ENCODE peak calls at places on chromosomes 4 and X, in eight cellular contexts. E, C, Y, V, J, H, B and P are unnamed samples.

GRCh38 chr4:1130318-1131186 is 17.2 kb upstream of the RNF212 start:
- DNase-seq in B (peak; percentile 90), Y (peak; percentile 56), C (peak; percentile 65), V (peak; percentile 70), J (no peak), H (no peak), E (peak; percentile 67), P (peak; percentile 60)

GRCh38 chr4:87851332-87851731 is 18.6 kb downstream of the MEPE start:
- DNase-seq in C (peak; percentile 32), J (no peak), E (no peak), Y (no peak), V (no peak), B (no peak), H (no peak), P (no peak)

GRCh38 chr4:26406346-26406975 is 83.8 kb downstream of the CCKAR start:
- DNase-seq in B (peak; percentile 48), Y (no peak), C (no peak), J (no peak), H (no peak), V (no peak), E (no peak), P (peak; percentile 71)

GRCh38 chr4:177107288-177107901 is 202.3 kb upstream of the NEIL3 start:
- DNase-seq in J (no peak), E (no peak), Y (no peak), B (peak; percentile 64), V (no peak), C (no peak), H (no peak), P (peak; percentile 10)

GRCh38 chrX:66076801-66077200 is 36.9 kb upstream of the VSIG4 start:
- DNase-seq in B (no peak), C (no peak), H (no peak), E (no peak), V (no peak), Y (no peak), J (no peak), P (no peak)

GRCh38 chr4:20260821-20261220 is 9.1 kb downstream of the SLIT2 start:
- DNase-seq in B (no peak), J (no peak), H (no peak), Y (no peak), C (no peak), V (no peak), E (no peak), P (peak; percentile 33)

GRCh38 chrX:132677233-132677716 is 188.4 kb upstream of the MBNL3 start:
- DNase-seq in H (no peak), V (no peak), E (no peak), J (no peak), Y (no peak), B (no peak), C (no peak), P (no peak)

GRCh38 chr4:148245015-148245414 is 197.2 kb downstream of the NR3C2 start:
- DNase-seq in H (no peak), J (no peak), E (no peak), V (no peak), Y (no peak), C (no peak), B (no peak), P (no peak)

GRCh38 chr4:86449746-86450145 is 89.9 kb upstream of the MAPK10 start:
- DNase-seq in E (no peak), C (no peak), J (no peak), Y (no peak), B (no peak), V (no peak), H (no peak), P (no peak)

GRCh38 chrX:68354869-68355628 is 78.2 kb downstream of the OPHN1 start:
- DNase-seq in J (no peak), B (no peak), E (no peak), Y (no peak), C (no peak), H (no peak), V (no peak), P (no peak)

GRCh38 chrX:96440941-96441340 is 243.7 kb upstream of the DIAPH2 start:
- DNase-seq in Y (no peak), V (peak; percentile 61), H (no peak), B (peak; percentile 36), C (no peak), J (no peak), E (no peak), P (peak; percentile 39)

GRCh38 chrX:133649659-133650058 is 234.4 kb upstream of the GPC4 start:
- DNase-seq in E (no peak), V (no peak), Y (no peak), J (no peak), B (no peak), C (no peak), H (no peak), P (no peak)

GRCh38 chr4:21744046-21744445 is 204.5 kb downstream of the KCNIP4 start:
- DNase-seq in C (no peak), E (no peak), B (peak; percentile 35), V (no peak), H (no peak), J (no peak), Y (no peak), P (no peak)

GRCh38 chrX:72269671-72270251 is 7.3 kb downstream of the RPS4X start:
- DNase-seq in Y (no peak), J (no peak), H (no peak), V (no peak), E (no peak), B (peak; percentile 72), C (no peak), P (peak; percentile 49)

GRCh38 chr4:17544205-17544604 is 29.2 kb downstream of the CLRN2 start:
- DNase-seq in C (peak; percentile 28), H (no peak), B (peak; percentile 41), V (no peak), Y (no peak), J (no peak), E (no peak), P (no peak)

GRCh38 chr4:169485084-169485483 is 127.3 kb downstream of the NEK1 start:
- DNase-seq in E (no peak), V (no peak), B (peak; percentile 43), J (no peak), C (no peak), Y (no peak), H (no peak), P (peak; percentile 37)

GRCh38 chr4:76751612-76752343 is 146.2 kb downstream of the SOWAHB start:
- DNase-seq in Y (no peak), C (no peak), J (no peak), H (no peak), V (no peak), E (no peak), B (no peak), P (no peak)

GRCh38 chr4:76750716-76751115 is 147.2 kb downstream of the SOWAHB start:
- DNase-seq in J (no peak), E (no peak), C (no peak), B (no peak), H (no peak), Y (no peak), V (no peak), P (peak; percentile 37)

GRCh38 chr4:76754439-76754838 is 143.5 kb downstream of the SOWAHB start:
- DNase-seq in Y (no peak), C (no peak), H (no peak), E (no peak), B (no peak), V (no peak), J (no peak), P (no peak)

GRCh38 chr4:76753814-76754213 is 144.1 kb downstream of the SOWAHB start:
- DNase-seq in H (no peak), Y (no peak), C (no peak), E (no peak), B (peak; percentile 96), J (peak; percentile 94), V (no peak), P (peak; percentile 97)

GRCh38 chr4:76752911-76753494 is 144.9 kb downstream of the SOWAHB start:
- DNase-seq in E (no peak), V (no peak), Y (no peak), H (no peak), J (peak; percentile 98), B (peak; percentile 99), C (no peak), P (peak; percentile 100)
- H3K4me3 ChIP-seq in E (no peak overlapping the region), V (no peak overlapping the region), Y (no peak overlapping the region), H (no peak overlapping the region), J (peak overlapping the region; percentile 24), B (no peak overlapping the region), C (no peak overlapping the region), P (peak overlapping the region; percentile 49)

DNA sequence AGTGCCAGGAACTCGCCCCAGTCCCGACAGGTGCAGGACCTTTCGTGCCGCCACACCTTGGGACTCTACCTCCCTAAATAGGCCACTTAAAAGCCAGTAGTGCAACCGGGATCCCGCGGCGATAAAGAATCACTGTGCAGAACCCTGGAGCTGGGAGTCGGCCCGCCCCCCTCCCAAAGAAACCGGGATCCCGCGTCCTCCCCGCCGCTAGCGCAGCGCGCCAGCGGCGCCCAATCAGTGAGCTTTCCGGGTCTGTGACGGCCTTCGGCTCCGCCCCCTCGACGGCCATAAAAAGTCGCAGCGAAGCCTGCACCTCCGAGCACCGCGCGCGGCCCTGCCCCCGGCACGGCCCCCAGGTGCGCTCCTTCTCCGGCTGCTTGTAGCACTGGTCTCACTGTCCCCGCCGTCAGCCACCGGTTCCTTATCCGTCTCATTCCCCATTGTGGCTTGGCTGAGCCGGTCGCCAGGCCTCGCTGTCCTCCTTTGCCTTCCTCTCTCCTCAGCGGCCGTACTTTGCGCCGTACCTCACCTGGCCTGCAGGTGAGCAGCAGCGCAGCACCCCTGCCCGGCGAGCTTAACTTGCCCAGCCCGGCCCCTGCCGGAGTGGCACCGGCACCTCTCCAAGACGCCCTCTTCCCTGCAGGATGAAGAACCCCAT is at the start of gene LRAT:
- DNase-seq in H (no peak), V (peak; percentile 84), Y (peak; percentile 17), E (peak; percentile 77), J (no peak), C (peak; percentile 58), B (peak; percentile 65), P (no peak)
- H3K4me3 ChIP-seq in H (peak within 1 kb of the TSS; percentile 57), V (peak within 1 kb of the TSS; percentile 31), Y (peak within 1 kb of the TSS; percentile 40), E (peak within 1 kb of the TSS; percentile 34), J (peak within 1 kb of the TSS; percentile 6), C (peak within 1 kb of the TSS; percentile 19), B (no peak within 1 kb of the TSS), P (peak within 1 kb of the TSS; percentile 59)

GRCh38 chrX:129981207-129981553 is 1.3 kb upstream of the BCORL1 start:
- DNase-seq in B (no peak), H (no peak), Y (no peak), V (peak; percentile 13), C (no peak), J (no peak), E (no peak), P (no peak)
- H3K4me3 ChIP-seq in B (peak overlapping the region; percentile 47), H (no peak overlapping the region), Y (no peak overlapping the region), V (peak overlapping the region; percentile 53), C (peak overlapping the region; percentile 36), J (peak overlapping the region; percentile 53), E (peak overlapping the region; percentile 12), P (peak overlapping the region; percentile 36)

GRCh38 chr4:90127223-90127705 is at the start of gene CCSER1:
- DNase-seq in B (peak; percentile 11), J (no peak), Y (peak; percentile 79), E (peak; percentile 81), H (peak; percentile 25), C (peak; percentile 84), V (peak; percentile 92), P (peak; percentile 79)

GRCh38 chr4:90120815-90121214 is 6.4 kb upstream of the CCSER1 start:
- DNase-seq in E (no peak), V (no peak), J (no peak), C (no peak), Y (no peak), H (no peak), B (no peak), P (no peak)

GRCh38 chr4:90121961-90122748 is 5.0 kb upstream of the CCSER1 start:
- DNase-seq in Y (no peak), E (no peak), J (no peak), B (no peak), V (no peak), H (no peak), C (no peak), P (peak; percentile 77)

GRCh38 chr4:90127706-90128345 is 632 bp downstream of the CCSER1 start:
- DNase-seq in C (peak; percentile 27), E (peak; percentile 47), Y (peak; percentile 27), J (no peak), B (no peak), H (no peak), V (no peak), P (no peak)

GRCh38 chr4:90126805-90127204 is 389 bp upstream of the CCSER1 start:
- DNase-seq in Y (no peak), E (no peak), J (no peak), B (no peak), H (no peak), V (no peak), C (no peak), P (peak; percentile 2)
- H3K4me3 ChIP-seq in Y (peak overlapping the region; percentile 62), E (no peak overlapping the region), J (no peak overlapping the region), B (no peak overlapping the region), H (peak overlapping the region; percentile 73), V (peak overlapping the region; percentile 72), C (no peak overlapping the region), P (no peak overlapping the region)